ENCODE peak calls at places on chromosomes 11 and 22, in six cellular contexts. C is IMR-90, D is right lobe of liver, Y is endothelial cell of umbilical vein, U is Peyer's patch, V is tibial nerve. N is an unnamed sample. For H3K4me1, the result is how much of the 10 kb centered on the place peaks cover.

GRCh38 chr22:39514373-39514973 is 5.9 kb upstream of the ATF4 start:
- DNase-seq in U (peak), C (peak), D (peak), V (peak), Y (peak), N (peak)

GRCh38 chr22:22195265-22196017 is 49.1 kb upstream of the VPREB1 start:
- DNase-seq in U (peak), C (peak), V (peak), Y (peak), D (peak), N (peak)

GRCh38 chr11:66045177-66045639 is 3.8 kb downstream of the GAL3ST3 start:
- DNase-seq in Y (peak), V (peak), U (peak), D (peak), C (peak), N (peak)

GRCh38 chr11:70129051-70129592 is 51.0 kb downstream of the ANO1 start:
- DNase-seq in Y (no peak), D (peak), C (no peak), U (no peak), V (no peak), N (no peak)

GRCh38 chr11:86592047-86592564 is 80.3 kb downstream of the ME3 start:
- DNase-seq in C (peak), U (no peak), V (no peak), D (no peak), Y (peak), N (no peak)

GRCh38 chr11:61120865-61121831 is 18.9 kb downstream of the CD5 start:
- DNase-seq in Y (no peak), V (no peak), D (no peak), C (peak), U (no peak), N (peak)

GRCh38 chr11:87422566-87422965 is 384.8 kb downstream of the TMEM135 start:
- DNase-seq in C (peak), V (no peak), D (no peak), Y (no peak), U (no peak), N (no peak)

GRCh38 chr11:35746356-35747153 is 84.0 kb downstream of the TRIM44 start:
- DNase-seq in V (no peak), D (no peak), U (no peak), C (peak), Y (no peak), N (no peak)

GRCh38 chr11:116913000-116913399 is 75.6 kb upstream of the APOA1 start:
- DNase-seq in V (no peak), D (no peak), U (no peak), C (peak), Y (peak), N (no peak)

GRCh38 chr11:117794144-117794543 is 2.9 kb downstream of the DSCAML1 start:
- DNase-seq in Y (no peak), C (no peak), V (no peak), D (no peak), U (no peak), N (no peak)

GRCh38 chr11:59187587-59187986 is 15.7 kb downstream of the DTX4 start:
- DNase-seq in Y (no peak), U (peak), C (peak), D (peak), V (peak), N (peak)

GRCh38 chr11:77062924-77063323 is 3.8 kb upstream of the CAPN5 start:
- DNase-seq in U (no peak), C (no peak), V (no peak), D (no peak), Y (no peak), N (no peak)

GRCh38 chr11:42251984-42252383 is 792.5 kb upstream of the LRRC4C start:
- DNase-seq in C (no peak), U (no peak), D (no peak), V (no peak), Y (peak), N (no peak)

GRCh38 chr11:96116341-96116740 is 192.4 kb upstream of the MTMR2 start:
- DNase-seq in Y (no peak), V (no peak), C (peak), D (no peak), U (no peak), N (no peak)

GRCh38 chr11:48024635-48025071 is 44.3 kb downstream of the PTPRJ start:
- DNase-seq in D (peak), C (no peak), Y (no peak), V (no peak), U (no peak), N (no peak)

GRCh38 chr11:123587044-123587443 is 67.4 kb downstream of the SCN3B start:
- DNase-seq in Y (peak), C (no peak), U (peak), D (no peak), V (no peak), N (no peak)

GRCh38 chr11:114366331-114367243 is 33.7 kb downstream of the C11orf71 start:
- DNase-seq in C (peak), V (no peak), Y (peak), D (no peak), U (no peak), N (no peak)

GRCh38 chr11:114165326-114166230 is 106.1 kb downstream of the ZBTB16 start:
- DNase-seq in V (peak), U (no peak), Y (no peak), C (no peak), D (no peak), N (peak)

GRCh38 chr11:34625576-34625975 is 4.7 kb downstream of the EHF start:
- DNase-seq in C (no peak), U (no peak), Y (no peak), D (no peak), V (no peak), N (no peak)

GRCh38 chr22:43743131-43743530 is 69.0 kb downstream of the EFCAB6 start:
- DNase-seq in C (no peak), Y (no peak), D (no peak), V (no peak), U (no peak), N (no peak)

GRCh38 chr11:121452609-121453150 is at the start of gene SORL1-AS1:
- DNase-seq in C (peak), D (no peak), V (no peak), Y (no peak), U (peak), N (peak)

GRCh38 chr11:14611939-14612338 is 31.7 kb upstream of the PDE3B start:
- DNase-seq in D (no peak), V (no peak), U (no peak), C (no peak), Y (no peak), N (no peak)

GRCh38 chr11:96273507-96273906 is 69.5 kb downstream of the MAML2 start:
- DNase-seq in U (no peak), Y (no peak), V (no peak), C (no peak), D (no peak), N (no peak)

GRCh38 chr11:111379500-111380136 is 543 bp upstream of the POU2AF1 start:
- DNase-seq in V (no peak), U (peak), Y (no peak), D (no peak), C (no peak), N (no peak)

GRCh38 chr11:10937416-10937815 is 79.6 kb upstream of the ZBED5 start:
- DNase-seq in V (no peak), Y (no peak), C (no peak), D (no peak), U (no peak), N (no peak)

GRCh38 chr22:19598054-19598855 is 74.0 kb upstream of the CLDN5 start:
- DNase-seq in U (peak), V (no peak), D (peak), Y (no peak), C (no peak), N (no peak)

DNA sequence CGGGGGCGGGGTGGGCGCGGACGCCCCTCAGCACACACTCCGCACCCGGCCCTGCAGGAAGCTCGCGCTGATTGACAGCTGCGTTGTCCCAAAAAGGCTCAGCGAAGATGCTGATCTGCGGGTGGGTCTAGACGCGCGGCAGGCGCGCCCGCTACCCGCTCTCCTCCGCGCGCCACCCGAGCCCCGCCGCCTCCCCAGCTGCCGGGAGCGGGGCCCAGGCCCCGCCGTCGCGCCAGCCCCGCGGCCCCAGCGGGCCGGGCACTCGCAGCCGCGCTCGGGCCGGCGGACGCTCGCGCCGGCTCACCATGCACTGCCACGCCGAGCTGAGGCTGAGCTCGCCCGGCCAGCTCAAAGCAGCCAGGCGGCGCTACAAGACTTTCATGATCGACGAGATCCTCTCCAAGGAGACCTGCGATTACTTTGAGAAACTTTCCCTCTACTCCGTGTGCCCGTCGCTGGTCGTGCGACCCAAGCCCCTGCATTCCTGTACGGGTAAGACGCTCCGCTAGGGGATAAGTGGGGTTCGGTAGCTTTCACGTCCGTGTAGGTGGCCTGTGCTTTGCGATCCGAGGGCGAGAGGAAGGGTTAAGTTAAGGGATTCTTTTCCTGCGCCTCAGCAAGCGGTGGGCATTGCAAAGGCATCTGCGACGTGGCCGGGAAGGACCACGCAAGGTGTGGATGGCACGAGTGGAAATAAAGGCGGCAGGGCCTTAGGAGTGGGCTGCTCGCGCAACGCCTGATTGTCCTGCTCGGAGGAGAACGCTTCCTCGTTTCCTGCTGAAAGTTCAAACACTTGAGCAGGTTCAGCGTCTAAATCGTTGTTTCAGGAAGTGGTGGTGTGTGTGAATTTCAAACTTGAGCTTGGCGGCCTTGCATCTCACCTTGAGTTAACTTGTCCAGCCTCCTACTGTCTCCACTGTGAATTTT is at the start of gene BARX2:
- DNase-seq in D (peak), C (peak), Y (peak), U (peak), V (no peak), N (peak)
- TF ChIP-seq CTCF in D (peak), C (peak), Y (peak), U (no peak), V (no peak), N (peak)

GRCh38 chr22:37563153-37564081 is 3.1 kb downstream of the CDC42EP1 start:
- DNase-seq in V (peak), D (peak), C (peak), U (peak), Y (peak), N (peak)
- TF ChIP-seq POLR2A in V (no peak), D (peak), C (no peak), U (no peak), Y (peak), N (no peak)

GRCh38 chr22:26556904-26557303 is 33.0 kb downstream of the TPST2 start:
- DNase-seq in V (no peak), C (no peak), U (no peak), Y (no peak), D (peak), N (no peak)
- H3K4me1 ChIP-seq in V (under half), C (under half), U (under half), Y (under half), D (under half), N (under half)

GRCh38 chr11:115502636-115503082 is 1.6 kb downstream of the CADM1 start:
- DNase-seq in U (no peak), V (no peak), D (no peak), Y (no peak), C (no peak), N (no peak)

GRCh38 chr11:115501895-115502589 is 2.2 kb downstream of the CADM1 start:
- DNase-seq in D (no peak), V (no peak), U (no peak), C (peak), Y (no peak), N (no peak)

GRCh38 chr11:115503886-115504278 is 333 bp downstream of the CADM1 start:
- DNase-seq in C (no peak), U (no peak), V (no peak), D (no peak), Y (no peak), N (no peak)

GRCh38 chr11:115504279-115505158 is at the start of gene CADM1:
- DNase-seq in D (peak), U (peak), Y (peak), V (peak), C (peak), N (peak)

GRCh38 chr11:115503083-115503885 is 931 bp downstream of the CADM1 start:
- DNase-seq in Y (peak), U (peak), C (peak), D (peak), V (peak), N (peak)
- TF ChIP-seq CTCF in Y (no peak), U (no peak), C (peak), D (peak), V (peak), N (no peak)

DNA sequence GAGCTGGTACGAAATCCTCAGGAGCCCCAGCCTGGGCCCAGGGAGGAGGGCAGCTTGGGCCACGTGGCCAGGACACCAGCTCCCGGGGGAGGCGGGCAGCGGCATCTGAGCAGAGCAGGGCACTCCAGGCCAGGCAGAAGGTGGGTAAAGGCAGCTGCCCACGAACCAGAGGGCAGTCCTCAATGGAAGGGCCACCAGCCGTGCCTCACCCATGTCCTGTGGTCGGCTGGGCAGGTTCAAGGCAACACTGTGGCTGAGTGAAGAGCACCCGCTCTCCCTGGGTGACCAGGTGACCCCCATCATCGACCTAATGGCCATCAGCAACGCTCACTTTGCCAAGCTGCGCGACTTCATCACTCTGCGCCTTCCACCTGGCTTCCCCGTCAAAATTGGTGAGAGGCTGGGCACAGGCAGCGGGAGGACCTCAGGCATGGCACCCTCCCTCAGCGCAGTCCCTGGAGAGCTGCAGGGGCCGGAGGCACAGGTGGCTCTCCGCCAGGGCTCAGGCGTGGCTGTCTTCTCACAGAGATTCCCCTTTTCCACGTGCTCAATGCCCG is 2.5 kb upstream of the SSH3 start:
- DNase-seq in Y (no peak), C (no peak), U (peak), V (peak), D (no peak), N (peak)
- TF ChIP-seq POLR2A in Y (no peak), C (no peak), U (no peak), V (no peak), D (no peak), N (no peak)

GRCh38 chr11:115808351-115808940 is 304.2 kb upstream of the CADM1 start:
- DNase-seq in U (no peak), V (no peak), D (no peak), C (no peak), Y (no peak), N (no peak)

GRCh38 chr11:115803341-115803740 is 299.1 kb upstream of the CADM1 start:
- DNase-seq in D (no peak), Y (no peak), V (no peak), C (no peak), U (no peak), N (no peak)

GRCh38 chr11:115806056-115806455 is 301.8 kb upstream of the CADM1 start:
- DNase-seq in U (no peak), Y (no peak), C (no peak), V (no peak), D (no peak), N (no peak)

GRCh38 chr11:115802641-115803040 is 298.4 kb upstream of the CADM1 start:
- DNase-seq in U (no peak), C (no peak), V (no peak), Y (no peak), D (no peak), N (no peak)
- H3K4me1 ChIP-seq in U (under half), C (under half), V (under half), Y (under half), D (under half), N (under half)

DNA sequence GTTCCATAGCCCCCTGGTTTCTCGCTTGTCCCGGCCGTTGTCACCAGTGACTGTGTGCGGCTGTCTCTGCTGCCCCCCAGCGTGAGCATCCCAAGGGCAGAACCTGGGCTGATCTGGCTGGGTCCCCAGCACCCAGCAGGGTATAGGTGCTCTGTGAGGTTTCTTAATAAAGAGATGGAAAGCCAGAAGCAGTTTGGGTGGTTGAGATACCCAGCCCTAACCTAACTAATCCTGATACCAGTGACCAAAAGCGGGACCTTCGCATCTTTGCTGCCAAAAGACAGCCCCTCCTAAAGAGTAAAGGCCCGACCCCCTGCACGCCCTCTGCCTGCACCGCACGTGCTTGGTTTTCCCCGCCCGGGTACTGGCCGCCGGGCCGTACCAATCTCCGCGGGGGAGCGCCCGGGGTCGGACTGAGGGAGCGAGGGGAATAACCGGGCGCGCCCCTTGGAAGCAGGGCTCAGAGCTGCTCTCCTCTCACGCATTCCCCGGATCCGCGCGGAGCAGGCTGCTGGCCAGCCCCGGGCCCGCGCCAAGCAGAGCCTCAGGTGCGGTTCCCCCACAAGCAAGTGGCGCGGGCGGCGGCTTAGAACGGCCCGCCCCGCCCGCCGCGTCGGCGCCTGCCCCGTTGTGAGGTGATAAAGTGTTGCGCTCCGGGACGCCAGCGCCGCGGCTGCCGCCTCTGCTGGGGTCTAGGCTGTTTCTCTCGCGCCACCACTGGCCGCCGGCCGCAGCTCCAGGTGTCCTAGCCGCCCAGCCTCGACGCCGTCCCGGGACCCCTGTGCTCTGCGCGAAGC is at the start of gene DGAT2:
- DNase-seq in D (peak), C (peak), Y (peak), U (peak), V (peak), N (peak)
- TF ChIP-seq CTCF in D (peak), C (peak), Y (peak), U (no peak), V (peak), N (peak)

DNA sequence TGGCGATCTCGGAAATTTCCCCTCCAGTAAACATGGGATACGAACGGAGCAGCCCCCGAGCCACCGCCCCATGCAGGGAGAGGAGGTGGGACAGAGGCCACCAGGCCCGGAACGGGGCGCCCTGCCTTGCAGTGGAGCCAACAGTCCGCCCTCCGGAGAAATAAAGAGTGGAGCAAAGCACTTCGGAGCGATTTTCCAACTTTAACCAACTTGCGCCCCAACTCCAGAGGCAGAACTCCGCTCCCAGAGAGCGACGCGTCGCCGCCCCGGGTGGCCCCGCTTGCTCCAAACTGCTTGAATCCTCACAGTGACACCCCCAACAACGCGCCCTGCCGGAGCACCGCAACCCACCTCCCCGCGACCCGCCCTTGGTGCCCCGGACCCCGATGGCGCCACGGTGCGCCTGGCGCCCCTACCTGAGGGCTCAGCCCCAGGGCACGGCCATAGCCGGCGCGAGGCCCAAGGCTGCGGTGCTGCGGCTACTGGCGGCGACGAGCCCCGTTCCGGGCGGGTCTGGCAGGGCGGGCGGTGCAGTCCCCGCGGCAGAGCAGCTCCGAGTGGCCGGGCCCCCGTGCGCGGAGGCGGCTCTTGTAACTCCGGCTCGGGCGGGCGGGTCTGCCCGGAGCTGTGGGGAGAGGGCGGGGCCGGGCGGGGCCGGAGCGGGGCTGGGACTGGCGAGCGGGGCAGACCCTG is at the start of gene AHNAK:
- DNase-seq in D (peak), U (peak), C (peak), Y (peak), V (peak), N (peak)
- TF ChIP-seq POLR2A in D (peak), U (peak), C (peak), Y (peak), V (peak), N (peak)

GRCh38 chr22:46008291-46008690 is 31.3 kb upstream of the WNT7B start:
- DNase-seq in C (no peak), D (peak), U (no peak), Y (no peak), V (no peak), N (no peak)
- H3K4me1 ChIP-seq in C (under half), D (under half), U (under half), Y (under half), V (under half), N (under half)

GRCh38 chr11:72556433-72556832 is 117.8 kb downstream of the PDE2A start:
- DNase-seq in U (no peak), V (no peak), Y (no peak), C (no peak), D (no peak), N (no peak)
- TF ChIP-seq CTCF in U (no peak), V (no peak), Y (no peak), C (no peak), D (no peak), N (no peak)